ENCODE peak calls at places on chromosomes 13 and 19, in five cellular contexts. One of them, this sample, is unnamed.

GRCh38 chr13:111913790-111914189 is 153.2 kb upstream of the SOX1 start:
- DNase-seq in CD8-positive, alpha-beta T cell: peak; percentile 29
- DNase-seq in uterus: no peak
- DNase-seq in CD4-positive, alpha-beta T cell: no peak
- DNase-seq in A673: no peak
- DNase-seq in this sample: no peak

GRCh38 chr13:111130111-111130508 is 15.0 kb downstream of the ARHGEF7 start:
- DNase-seq in CD8-positive, alpha-beta T cell: no peak
- DNase-seq in uterus: no peak
- DNase-seq in CD4-positive, alpha-beta T cell: no peak
- DNase-seq in A673: no peak
- DNase-seq in this sample: no peak

GRCh38 chr13:41177616-41178015 is 16.8 kb downstream of the KBTBD7 start:
- DNase-seq in CD8-positive, alpha-beta T cell: no peak
- DNase-seq in uterus: no peak
- DNase-seq in CD4-positive, alpha-beta T cell: no peak
- DNase-seq in A673: no peak
- DNase-seq in this sample: no peak

GRCh38 chr19:41398042-41398403 is 405 bp downstream of the BCKDHA start:
- DNase-seq in CD8-positive, alpha-beta T cell: no peak
- DNase-seq in uterus: no peak
- DNase-seq in CD4-positive, alpha-beta T cell: no peak
- DNase-seq in A673: no peak
- DNase-seq in this sample: no peak

GRCh38 chr19:46962030-46962570 is 57.5 kb upstream of the NPAS1 start:
- DNase-seq in CD8-positive, alpha-beta T cell: no peak
- DNase-seq in uterus: no peak
- DNase-seq in CD4-positive, alpha-beta T cell: no peak
- DNase-seq in A673: no peak
- DNase-seq in this sample: no peak

GRCh38 chr19:42469311-42470239 is 26.8 kb upstream of the CXCL17 start:
- DNase-seq in CD8-positive, alpha-beta T cell: no peak
- DNase-seq in uterus: no peak
- DNase-seq in CD4-positive, alpha-beta T cell: no peak
- DNase-seq in A673: peak; percentile 15
- DNase-seq in this sample: no peak

GRCh38 chr13:46389985-46390384 is 2.9 kb upstream of the RUBCNL start:
- DNase-seq in CD8-positive, alpha-beta T cell: no peak
- DNase-seq in uterus: no peak
- DNase-seq in CD4-positive, alpha-beta T cell: no peak
- DNase-seq in A673: peak; percentile 79
- DNase-seq in this sample: no peak

GRCh38 chr19:40718774-40719391 is 2.0 kb downstream of the ITPKC start:
- DNase-seq in CD8-positive, alpha-beta T cell: no peak
- DNase-seq in uterus: peak; percentile 51
- DNase-seq in CD4-positive, alpha-beta T cell: no peak
- DNase-seq in A673: no peak
- DNase-seq in this sample: peak; percentile 81

GRCh38 chr13:63609574-63609973 is 2193.9 kb upstream of the PCDH20 start:
- DNase-seq in CD8-positive, alpha-beta T cell: no peak
- DNase-seq in uterus: no peak
- DNase-seq in CD4-positive, alpha-beta T cell: no peak
- DNase-seq in A673: no peak
- DNase-seq in this sample: no peak

GRCh38 chr19:2261438-2262172 is 5.4 kb upstream of the JSRP1 start:
- DNase-seq in CD8-positive, alpha-beta T cell: peak; percentile 77
- DNase-seq in uterus: no peak
- DNase-seq in CD4-positive, alpha-beta T cell: no peak
- DNase-seq in A673: peak; percentile 64
- DNase-seq in this sample: no peak

GRCh38 chr13:114069376-114070097 is 62.9 kb downstream of the RASA3 start:
- DNase-seq in CD8-positive, alpha-beta T cell: no peak
- DNase-seq in uterus: peak; percentile 25
- DNase-seq in CD4-positive, alpha-beta T cell: no peak
- DNase-seq in A673: no peak
- DNase-seq in this sample: no peak

GRCh38 chr19:4911786-4912672 is 2.7 kb downstream of the UHRF1 start:
- DNase-seq in CD8-positive, alpha-beta T cell: peak; percentile 80
- DNase-seq in uterus: peak; percentile 65
- DNase-seq in CD4-positive, alpha-beta T cell: peak; percentile 59
- DNase-seq in A673: peak; percentile 88
- DNase-seq in this sample: no peak

GRCh38 chr19:41226053-41226873 is 7.2 kb downstream of the AXL start:
- DNase-seq in CD8-positive, alpha-beta T cell: peak; percentile 62
- DNase-seq in uterus: peak; percentile 79
- DNase-seq in CD4-positive, alpha-beta T cell: peak; percentile 28
- DNase-seq in A673: peak; percentile 52
- DNase-seq in this sample: peak; percentile 76

GRCh38 chr13:105774739-105775460 is 760.6 kb downstream of the EFNB2 start:
- DNase-seq in CD8-positive, alpha-beta T cell: no peak
- DNase-seq in uterus: no peak
- DNase-seq in CD4-positive, alpha-beta T cell: no peak
- DNase-seq in A673: no peak
- DNase-seq in this sample: no peak

GRCh38 chr19:3054265-3054971 is 7.9 kb downstream of the TLE5 start:
- DNase-seq in CD8-positive, alpha-beta T cell: no peak
- DNase-seq in uterus: no peak
- DNase-seq in CD4-positive, alpha-beta T cell: no peak
- DNase-seq in A673: no peak
- DNase-seq in this sample: no peak

GRCh38 chr19:9705836-9706235 is 30.9 kb upstream of the ZNF562 start:
- DNase-seq in CD8-positive, alpha-beta T cell: no peak
- DNase-seq in uterus: no peak
- DNase-seq in CD4-positive, alpha-beta T cell: no peak
- DNase-seq in A673: peak; percentile 19
- DNase-seq in this sample: no peak

GRCh38 chr19:30341646-30342201 is 30.5 kb upstream of the ZNF536 start:
- DNase-seq in CD8-positive, alpha-beta T cell: no peak
- DNase-seq in uterus: no peak
- DNase-seq in CD4-positive, alpha-beta T cell: no peak
- DNase-seq in A673: no peak
- DNase-seq in this sample: no peak

GRCh38 chr19:19628499-19629134 is 597 bp upstream of the LPAR2 start:
- DNase-seq in CD8-positive, alpha-beta T cell: peak; percentile 71
- DNase-seq in uterus: no peak
- DNase-seq in CD4-positive, alpha-beta T cell: no peak
- DNase-seq in A673: peak; percentile 48
- DNase-seq in this sample: peak; percentile 87

GRCh38 chr19:995051-995827 is 5.0 kb upstream of the GRIN3B start:
- DNase-seq in CD8-positive, alpha-beta T cell: no peak
- DNase-seq in uterus: no peak
- DNase-seq in CD4-positive, alpha-beta T cell: no peak
- DNase-seq in A673: no peak
- DNase-seq in this sample: no peak

GRCh38 chr19:6963937-6964336 is 57.3 kb downstream of the MBD3L2B start:
- DNase-seq in CD8-positive, alpha-beta T cell: peak; percentile 69
- DNase-seq in uterus: no peak
- DNase-seq in CD4-positive, alpha-beta T cell: peak; percentile 32
- DNase-seq in A673: peak; percentile 39
- DNase-seq in this sample: no peak

GRCh38 chr19:37136118-37136517 is 36.4 kb downstream of the ZNF585A start:
- DNase-seq in CD8-positive, alpha-beta T cell: no peak
- DNase-seq in uterus: no peak
- DNase-seq in CD4-positive, alpha-beta T cell: no peak
- DNase-seq in A673: no peak
- DNase-seq in this sample: no peak

GRCh38 chr19:7460562-7460966 is 28.3 kb downstream of the PEX11G start:
- DNase-seq in CD8-positive, alpha-beta T cell: no peak
- DNase-seq in uterus: no peak
- DNase-seq in CD4-positive, alpha-beta T cell: no peak
- DNase-seq in A673: no peak
- DNase-seq in this sample: no peak

GRCh38 chr13:32202268-32202667 is 112.9 kb downstream of the ZAR1L start:
- DNase-seq in CD8-positive, alpha-beta T cell: no peak
- DNase-seq in uterus: no peak
- DNase-seq in CD4-positive, alpha-beta T cell: no peak
- DNase-seq in A673: no peak
- DNase-seq in this sample: no peak

GRCh38 chr19:49017666-49018351 is 918 bp upstream of the LHB start:
- DNase-seq in CD8-positive, alpha-beta T cell: peak; percentile 80
- DNase-seq in uterus: no peak
- DNase-seq in CD4-positive, alpha-beta T cell: peak; percentile 54
- DNase-seq in A673: peak; percentile 85
- DNase-seq in this sample: no peak

GRCh38 chr19:5959260-5960004 is 18.5 kb downstream of the RANBP3 start:
- DNase-seq in CD8-positive, alpha-beta T cell: no peak
- DNase-seq in uterus: no peak
- DNase-seq in CD4-positive, alpha-beta T cell: no peak
- DNase-seq in A673: no peak
- DNase-seq in this sample: no peak

GRCh38 chr19:5839312-5840017 is at the start of gene FUT6:
- DNase-seq in CD8-positive, alpha-beta T cell: no peak
- DNase-seq in uterus: no peak
- DNase-seq in CD4-positive, alpha-beta T cell: no peak
- DNase-seq in A673: no peak
- DNase-seq in this sample: no peak

DNA sequence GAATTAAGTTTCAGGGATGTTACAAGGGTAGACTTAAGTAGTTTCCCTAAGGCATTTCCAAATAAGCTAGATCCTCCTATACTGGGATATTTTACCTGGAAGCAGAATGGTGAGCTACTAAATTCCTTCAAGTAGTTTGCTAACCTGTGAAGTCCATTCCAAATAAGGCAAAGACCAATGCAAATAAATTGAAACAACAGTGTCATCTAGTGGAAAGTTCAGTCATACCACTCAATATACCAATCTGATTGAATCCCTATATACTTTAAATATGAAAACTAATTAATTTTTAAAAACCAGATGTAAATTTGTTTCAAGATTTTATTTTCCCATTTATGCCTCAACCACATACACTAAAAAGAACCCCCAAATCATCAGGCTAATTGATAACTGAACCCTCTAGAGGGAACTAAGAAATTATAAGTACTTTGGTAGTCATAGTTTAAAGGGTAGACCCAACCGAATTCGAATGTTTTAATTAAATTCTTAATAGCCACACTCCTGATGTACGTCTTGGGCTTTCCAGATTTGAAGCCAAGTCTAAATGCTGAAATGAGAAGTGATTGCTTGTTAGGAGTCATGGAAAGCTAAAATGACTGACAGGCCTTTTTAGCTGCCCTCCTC is 223.7 kb downstream of the TBC1D4 start:
- DNase-seq in CD8-positive, alpha-beta T cell: no peak
- DNase-seq in uterus: no peak
- DNase-seq in CD4-positive, alpha-beta T cell: no peak
- DNase-seq in A673: peak; percentile 55
- DNase-seq in this sample: no peak
- TF ChIP-seq CTCF in CD8-positive, alpha-beta T cell: peak; percentile 65
- TF ChIP-seq CTCF in uterus: peak; percentile 15
- TF ChIP-seq CTCF in CD4-positive, alpha-beta T cell: peak; percentile 51
- TF ChIP-seq CTCF in A673: peak; percentile 73
- TF ChIP-seq CTCF in this sample: peak; percentile 89

DNA sequence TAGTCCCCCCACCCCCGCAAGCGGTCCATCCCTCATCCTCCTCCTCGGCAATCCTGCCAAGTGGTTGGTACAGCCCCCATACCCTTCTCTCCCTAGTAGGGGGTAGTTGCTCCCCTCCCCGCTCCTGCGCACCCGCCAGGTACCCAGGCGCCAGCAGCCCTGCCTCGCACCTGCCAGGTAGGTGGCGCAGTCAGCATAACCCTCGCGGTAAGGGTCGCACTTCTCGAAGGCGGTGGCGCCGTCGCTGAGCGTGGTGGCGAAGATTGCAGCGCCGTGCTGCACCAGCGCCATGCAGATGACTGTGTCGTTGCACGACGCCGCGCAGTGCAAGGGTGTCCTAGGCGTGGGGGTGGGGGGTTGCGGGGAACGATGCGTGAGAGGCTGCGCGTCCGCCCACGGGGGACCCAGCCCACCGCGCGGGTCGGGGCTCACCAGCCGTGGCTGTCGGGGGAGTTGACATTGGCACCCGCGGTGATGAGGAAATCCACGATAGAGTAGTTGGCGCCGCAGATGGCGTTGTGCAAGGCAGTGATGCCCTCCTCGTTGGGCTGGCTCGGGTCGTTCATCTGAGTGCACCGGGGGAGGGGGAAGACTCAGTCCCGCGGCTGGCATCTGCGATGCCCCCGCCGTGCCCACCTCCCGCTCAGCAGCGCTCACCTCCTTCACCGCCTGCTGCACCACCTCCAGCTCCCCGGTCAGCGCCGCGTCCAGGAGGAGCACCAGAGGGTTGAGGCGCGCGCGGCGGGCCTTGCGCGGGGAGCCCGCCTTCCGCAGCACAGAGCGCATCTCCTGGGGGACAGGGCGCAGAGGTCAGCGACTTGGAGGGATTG is 15.2 kb upstream of the ERCC2 start:
- DNase-seq in CD8-positive, alpha-beta T cell: no peak
- DNase-seq in uterus: no peak
- DNase-seq in CD4-positive, alpha-beta T cell: no peak
- DNase-seq in A673: no peak
- DNase-seq in this sample: no peak
- TF ChIP-seq CTCF in CD8-positive, alpha-beta T cell: no peak
- TF ChIP-seq CTCF in uterus: no peak
- TF ChIP-seq CTCF in CD4-positive, alpha-beta T cell: no peak
- TF ChIP-seq CTCF in A673: no peak
- TF ChIP-seq CTCF in this sample: no peak

DNA sequence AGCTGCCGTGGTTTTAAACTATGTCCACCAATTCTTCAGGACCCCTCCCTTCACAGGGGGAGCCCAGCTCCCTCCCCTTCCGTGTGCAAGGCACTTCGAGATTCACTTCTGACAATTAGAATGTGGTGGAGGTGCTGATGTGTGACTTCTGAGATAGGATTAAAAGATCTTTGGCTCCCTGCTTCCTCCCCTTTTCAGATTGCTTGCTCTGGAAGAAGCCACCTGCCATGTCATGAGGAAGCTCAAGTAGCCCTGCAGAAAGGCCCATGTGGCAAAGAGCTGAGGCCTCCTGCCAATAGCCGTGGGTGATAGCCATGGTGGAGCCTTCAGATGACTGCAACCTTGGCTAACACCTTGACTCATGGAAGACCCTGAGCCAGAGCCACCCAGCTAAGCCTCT is 204.9 kb downstream of the COL4A1 start:
- DNase-seq in CD8-positive, alpha-beta T cell: no peak
- DNase-seq in uterus: no peak
- DNase-seq in CD4-positive, alpha-beta T cell: no peak
- DNase-seq in A673: no peak
- DNase-seq in this sample: no peak
- TF ChIP-seq CTCF in CD8-positive, alpha-beta T cell: no peak
- TF ChIP-seq CTCF in uterus: no peak
- TF ChIP-seq CTCF in CD4-positive, alpha-beta T cell: no peak
- TF ChIP-seq CTCF in A673: no peak
- TF ChIP-seq CTCF in this sample: no peak

GRCh38 chr19:51640371-51640770 is 6.3 kb downstream of the SIGLEC14 start:
- DNase-seq in CD8-positive, alpha-beta T cell: no peak
- DNase-seq in uterus: no peak
- DNase-seq in CD4-positive, alpha-beta T cell: no peak
- DNase-seq in A673: no peak
- DNase-seq in this sample: no peak

GRCh38 chr19:51632126-51632525 is 1.9 kb upstream of the SIGLEC5 start:
- DNase-seq in CD8-positive, alpha-beta T cell: no peak
- DNase-seq in uterus: no peak
- DNase-seq in CD4-positive, alpha-beta T cell: no peak
- DNase-seq in A673: no peak
- DNase-seq in this sample: no peak

GRCh38 chr19:51641648-51642047 is 5.0 kb downstream of the SIGLEC14 start:
- DNase-seq in CD8-positive, alpha-beta T cell: no peak
- DNase-seq in uterus: no peak
- DNase-seq in CD4-positive, alpha-beta T cell: no peak
- DNase-seq in A673: no peak
- DNase-seq in this sample: no peak

GRCh38 chr19:51639916-51640315 is 6.7 kb downstream of the SIGLEC14 start:
- DNase-seq in CD8-positive, alpha-beta T cell: no peak
- DNase-seq in uterus: no peak
- DNase-seq in CD4-positive, alpha-beta T cell: no peak
- DNase-seq in A673: no peak
- DNase-seq in this sample: no peak

GRCh38 chr19:51637362-51637978 is 7.3 kb upstream of the SIGLEC5 start:
- DNase-seq in CD8-positive, alpha-beta T cell: no peak
- DNase-seq in uterus: no peak
- DNase-seq in CD4-positive, alpha-beta T cell: no peak
- DNase-seq in A673: no peak
- DNase-seq in this sample: no peak
- TF ChIP-seq CTCF in CD8-positive, alpha-beta T cell: peak; percentile 31
- TF ChIP-seq CTCF in uterus: no peak
- TF ChIP-seq CTCF in CD4-positive, alpha-beta T cell: peak; percentile 57
- TF ChIP-seq CTCF in A673: peak; percentile 48
- TF ChIP-seq CTCF in this sample: peak; percentile 63